ENCODE peak calls at places on chromosomes 13 and 19, in eight cellular contexts. D is K562, R is suprapubic skin, U is esophagus muscularis mucosa, C is sigmoid colon, A is A549, I is transverse colon, X is tibial nerve. L is an unnamed sample.
A peak's percentile ranks its signal among the peaks of the same experiment; 100 is the strongest.

GRCh38 chr13:94249512-94249911 is 230.0 kb downstream of the DCT start:
- DNase-seq in D (no peak), R (no peak), U (no peak), C (no peak), A (no peak), I (no peak), X (no peak), L (no peak)

GRCh38 chr13:32284927-32285632 is 30.1 kb downstream of the ZAR1L start:
- DNase-seq in D (no peak), R (no peak), U (no peak), C (no peak), A (no peak), I (no peak), X (peak; percentile 43), L (no peak)

GRCh38 chr13:97435794-97436193 is 1.8 kb downstream of the RAP2A start:
- DNase-seq in D (no peak), R (no peak), U (no peak), C (no peak), A (no peak), I (no peak), X (no peak), L (no peak)

GRCh38 chr19:2627319-2627829 is 75.1 kb downstream of the GNG7 start:
- DNase-seq in D (no peak), R (peak; percentile 84), U (peak; percentile 95), C (peak; percentile 84), A (peak; percentile 81), I (peak; percentile 69), X (peak; percentile 79), L (peak; percentile 59)

GRCh38 chr19:55220525-55220924 is 8.0 kb downstream of the TMEM86B start:
- DNase-seq in D (no peak), R (no peak), U (no peak), C (no peak), A (no peak), I (no peak), X (no peak), L (no peak)

GRCh38 chr19:39308531-39309304 is 11.9 kb downstream of the LRFN1 start:
- DNase-seq in D (peak; percentile 82), R (peak; percentile 52), U (no peak), C (peak; percentile 22), A (peak; percentile 71), I (no peak), X (no peak), L (no peak)

GRCh38 chr13:41546372-41547252 is 89.3 kb downstream of the RGCC start:
- DNase-seq in D (no peak), R (no peak), U (no peak), C (no peak), A (no peak), I (no peak), X (no peak), L (no peak)

GRCh38 chr13:41427700-41428099 is 29.6 kb upstream of the RGCC start:
- DNase-seq in D (no peak), R (no peak), U (no peak), C (no peak), A (no peak), I (no peak), X (no peak), L (no peak)

GRCh38 chr13:22757530-22758120 is 423.2 kb upstream of the SGCG start:
- DNase-seq in D (no peak), R (no peak), U (no peak), C (no peak), A (peak; percentile 10), I (no peak), X (no peak), L (no peak)

GRCh38 chr13:42549555-42549941 is 24.4 kb upstream of the TNFSF11 start:
- DNase-seq in D (no peak), R (no peak), U (no peak), C (no peak), A (no peak), I (no peak), X (no peak), L (no peak)

GRCh38 chr19:44697670-44698034 is 1.3 kb upstream of the CEACAM16 start:
- DNase-seq in D (no peak), R (no peak), U (no peak), C (no peak), A (no peak), I (no peak), X (no peak), L (no peak)

GRCh38 chr19:1455002-1455335 is 5.0 kb downstream of the APC2 start:
- DNase-seq in D (no peak), R (no peak), U (no peak), C (no peak), A (no peak), I (no peak), X (no peak), L (no peak)

GRCh38 chr19:13505761-13506549 is at the start of gene CACNA1A:
- DNase-seq in D (no peak), R (no peak), U (no peak), C (no peak), A (no peak), I (no peak), X (no peak), L (no peak)

GRCh38 chr19:33667141-33667540 is 45.4 kb downstream of the CHST8 start:
- DNase-seq in D (no peak), R (peak; percentile 22), U (no peak), C (no peak), A (no peak), I (no peak), X (no peak), L (no peak)

GRCh38 chr13:70362820-70363219 is 254.6 kb upstream of the KLHL1 start:
- DNase-seq in D (no peak), R (no peak), U (no peak), C (no peak), A (no peak), I (no peak), X (no peak), L (no peak)

GRCh38 chr13:41137951-41138350 is 5.3 kb upstream of the KBTBD6 start:
- DNase-seq in D (no peak), R (no peak), U (no peak), C (no peak), A (peak; percentile 7), I (no peak), X (no peak), L (no peak)

GRCh38 chr13:46369506-46370268 is 17.4 kb downstream of the RUBCNL start:
- DNase-seq in D (no peak), R (no peak), U (no peak), C (no peak), A (no peak), I (no peak), X (no peak), L (no peak)

GRCh38 chr19:4059931-4060620 is 6.6 kb downstream of the ZBTB7A start:
- DNase-seq in D (peak; percentile 67), R (peak; percentile 91), U (no peak), C (peak; percentile 90), A (no peak), I (peak; percentile 90), X (peak; percentile 51), L (peak; percentile 77)

GRCh38 chr13:112616586-112617381 is 28.8 kb upstream of the TUBGCP3 start:
- DNase-seq in D (peak; percentile 34), R (no peak), U (peak; percentile 89), C (no peak), A (peak; percentile 51), I (no peak), X (no peak), L (no peak)

DNA sequence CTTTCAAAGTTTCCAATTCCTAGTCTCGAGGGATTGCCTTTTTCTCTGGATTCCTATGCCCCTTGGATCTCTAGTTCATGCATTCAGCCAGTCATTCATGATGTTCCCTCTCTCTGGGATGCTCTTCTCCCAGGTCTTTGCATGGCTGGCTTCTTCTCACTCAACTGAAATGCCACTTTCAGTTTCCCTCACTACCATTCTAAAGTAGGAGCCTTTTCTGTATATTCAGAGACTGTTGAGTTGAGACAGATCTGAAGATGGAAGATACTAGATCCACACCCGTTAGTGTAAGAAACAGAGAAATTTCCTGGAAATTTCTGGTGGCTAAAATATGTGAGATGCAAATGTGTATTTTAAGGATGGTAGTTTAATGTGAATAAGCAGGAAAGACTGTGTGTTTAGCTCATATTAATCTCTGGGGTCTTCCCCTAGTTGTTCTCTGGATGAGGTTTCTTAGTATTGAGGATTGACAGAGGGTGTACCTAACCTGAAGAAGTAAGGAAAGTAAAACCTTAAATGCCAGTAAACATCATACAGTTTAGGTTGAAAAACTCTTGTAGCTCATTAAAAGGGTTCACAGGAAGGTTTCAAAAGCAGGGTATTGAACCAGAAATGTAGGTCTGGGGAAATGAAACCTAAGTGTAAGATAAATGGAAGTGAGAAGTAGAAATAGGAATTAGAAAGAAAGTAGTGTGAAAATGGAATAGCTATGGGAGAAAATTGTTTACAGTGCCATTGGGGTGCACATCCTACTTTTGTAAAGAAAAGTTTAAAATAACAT is 331.3 kb downstream of the NDFIP2 start:
- DNase-seq in D (no peak), R (no peak), U (no peak), C (no peak), A (no peak), I (no peak), X (no peak), L (no peak)
- H3K27ac ChIP-seq in D (no peak overlapping the region), R (no peak overlapping the region), U (no peak overlapping the region), C (no peak overlapping the region), A (no peak overlapping the region), I (no peak overlapping the region), X (no peak overlapping the region), L (no peak overlapping the region)

GRCh38 chr19:8639821-8640401 is 9.5 kb downstream of the NFILZ start:
- DNase-seq in D (no peak), R (no peak), U (no peak), C (no peak), A (peak; percentile 92), I (no peak), X (no peak), L (no peak)

GRCh38 chr19:8643860-8644653 is 13.6 kb downstream of the NFILZ start:
- DNase-seq in D (no peak), R (no peak), U (no peak), C (no peak), A (no peak), I (no peak), X (no peak), L (no peak)

GRCh38 chr19:8641908-8642547 is 11.6 kb downstream of the NFILZ start:
- DNase-seq in D (peak; percentile 53), R (no peak), U (no peak), C (no peak), A (peak; percentile 68), I (no peak), X (peak; percentile 24), L (no peak)

GRCh38 chr19:8640402-8641004 is 10.1 kb downstream of the NFILZ start:
- DNase-seq in D (no peak), R (peak; percentile 88), U (no peak), C (peak; percentile 80), A (peak; percentile 97), I (peak; percentile 36), X (peak; percentile 38), L (no peak)

GRCh38 chr19:8641221-8641907 is 10.9 kb downstream of the NFILZ start:
- DNase-seq in D (no peak), R (no peak), U (no peak), C (no peak), A (no peak), I (no peak), X (no peak), L (no peak)
- H3K4me3 ChIP-seq in D (no peak overlapping the region), R (no peak overlapping the region), U (no peak overlapping the region), C (no peak overlapping the region), A (peak overlapping the region; percentile 17), I (no peak overlapping the region), X (no peak overlapping the region), L (no peak overlapping the region)

GRCh38 chr13:60312851-60313505 is 84.0 kb upstream of the TDRD3 start:
- DNase-seq in D (no peak), R (no peak), U (no peak), C (no peak), A (no peak), I (no peak), X (no peak), L (no peak)
- TF ChIP-seq EP300 in D (no peak), R (no peak), U (no peak), C (no peak), A (no peak), I (no peak), X (no peak), L (no peak)

GRCh38 chr13:79463604-79464003 is 17.4 kb upstream of the NDFIP2 start:
- DNase-seq in D (no peak), R (no peak), U (no peak), C (no peak), A (no peak), I (no peak), X (no peak), L (no peak)
- H3K27ac ChIP-seq in D (no peak overlapping the region), R (no peak overlapping the region), U (no peak overlapping the region), C (no peak overlapping the region), A (no peak overlapping the region), I (no peak overlapping the region), X (no peak overlapping the region), L (no peak overlapping the region)